ENCODE peak calls at places on chromosomes 11 and 22, in five cellular contexts. One of them, this sample, is unnamed.

GRCh38 chr11:82682003-82682751 is 51.5 kb downstream of the FAM181B start:
- DNase-seq in heart right ventricle: no peak
- DNase-seq in Peyer's patch: no peak
- DNase-seq in keratinocyte: peak
- DNase-seq in IMR-90: peak
- DNase-seq in this sample: peak

GRCh38 chr22:37158963-37159290 is 9.2 kb upstream of the IL2RB start:
- DNase-seq in heart right ventricle: no peak
- DNase-seq in keratinocyte: no peak
- DNase-seq in IMR-90: no peak
- DNase-seq in Peyer's patch: no peak
- DNase-seq in this sample: no peak

GRCh38 chr11:48093795-48094642 is 113.7 kb downstream of the PTPRJ start:
- DNase-seq in Peyer's patch: no peak
- DNase-seq in IMR-90: peak
- DNase-seq in heart right ventricle: no peak
- DNase-seq in keratinocyte: no peak
- DNase-seq in this sample: no peak

GRCh38 chr11:57478971-57479663 is 18.8 kb downstream of the RTN4RL2 start:
- DNase-seq in keratinocyte: no peak
- DNase-seq in heart right ventricle: no peak
- DNase-seq in Peyer's patch: no peak
- DNase-seq in IMR-90: no peak
- DNase-seq in this sample: no peak

GRCh38 chr22:24465975-24466374 is 29.2 kb upstream of the UPB1 start:
- DNase-seq in Peyer's patch: no peak
- DNase-seq in keratinocyte: no peak
- DNase-seq in IMR-90: no peak
- DNase-seq in heart right ventricle: no peak
- DNase-seq in this sample: no peak

GRCh38 chr11:14451825-14452224 is 47.8 kb downstream of the COPB1 start:
- DNase-seq in heart right ventricle: no peak
- DNase-seq in keratinocyte: no peak
- DNase-seq in Peyer's patch: no peak
- DNase-seq in IMR-90: peak
- DNase-seq in this sample: no peak

GRCh38 chr11:10459029-10459970 is 4.2 kb downstream of the AMPD3 start:
- DNase-seq in heart right ventricle: no peak
- DNase-seq in keratinocyte: no peak
- DNase-seq in IMR-90: no peak
- DNase-seq in Peyer's patch: peak
- DNase-seq in this sample: no peak

GRCh38 chr11:12815931-12816494 is 141.8 kb downstream of the TEAD1 start:
- DNase-seq in heart right ventricle: no peak
- DNase-seq in Peyer's patch: no peak
- DNase-seq in IMR-90: no peak
- DNase-seq in keratinocyte: no peak
- DNase-seq in this sample: no peak

GRCh38 chr11:116771935-116772334 is 852 bp downstream of the BUD13 start:
- DNase-seq in Peyer's patch: no peak
- DNase-seq in heart right ventricle: no peak
- DNase-seq in IMR-90: no peak
- DNase-seq in keratinocyte: no peak
- DNase-seq in this sample: no peak

GRCh38 chr11:45155058-45155551 is 8.7 kb downstream of the PRDM11 start:
- DNase-seq in heart right ventricle: no peak
- DNase-seq in keratinocyte: no peak
- DNase-seq in IMR-90: peak
- DNase-seq in Peyer's patch: no peak
- DNase-seq in this sample: no peak

GRCh38 chr11:8219257-8220021 is 44.2 kb downstream of the LMO1 start:
- DNase-seq in keratinocyte: no peak
- DNase-seq in IMR-90: peak
- DNase-seq in Peyer's patch: peak
- DNase-seq in heart right ventricle: no peak
- DNase-seq in this sample: no peak

GRCh38 chr22:46209262-46209661 is 40.8 kb downstream of the CDPF1 start:
- DNase-seq in Peyer's patch: no peak
- DNase-seq in IMR-90: no peak
- DNase-seq in keratinocyte: no peak
- DNase-seq in heart right ventricle: no peak
- DNase-seq in this sample: no peak

GRCh38 chr11:110856993-110857812 is 145.0 kb upstream of the ARHGAP20 start:
- DNase-seq in IMR-90: peak
- DNase-seq in heart right ventricle: no peak
- DNase-seq in Peyer's patch: no peak
- DNase-seq in keratinocyte: no peak
- DNase-seq in this sample: no peak

GRCh38 chr11:99240192-99241030 is 219.7 kb downstream of the CNTN5 start:
- DNase-seq in Peyer's patch: no peak
- DNase-seq in keratinocyte: no peak
- DNase-seq in IMR-90: no peak
- DNase-seq in heart right ventricle: no peak
- DNase-seq in this sample: no peak

GRCh38 chr11:34208266-34209135 is 103.1 kb downstream of the NAT10 start:
- DNase-seq in IMR-90: peak
- DNase-seq in heart right ventricle: no peak
- DNase-seq in Peyer's patch: no peak
- DNase-seq in keratinocyte: no peak
- DNase-seq in this sample: peak

GRCh38 chr11:21346361-21346760 is 677.0 kb downstream of the NELL1 start:
- DNase-seq in IMR-90: no peak
- DNase-seq in heart right ventricle: no peak
- DNase-seq in Peyer's patch: no peak
- DNase-seq in keratinocyte: no peak
- DNase-seq in this sample: no peak

GRCh38 chr11:128776088-128776433 is 82.2 kb downstream of the FLI1 start:
- DNase-seq in heart right ventricle: no peak
- DNase-seq in IMR-90: no peak
- DNase-seq in Peyer's patch: no peak
- DNase-seq in keratinocyte: no peak
- DNase-seq in this sample: no peak

GRCh38 chr22:43197271-43197941 is 10.5 kb upstream of the TTLL12 start:
- DNase-seq in heart right ventricle: no peak
- DNase-seq in Peyer's patch: no peak
- DNase-seq in IMR-90: no peak
- DNase-seq in keratinocyte: no peak
- DNase-seq in this sample: no peak

GRCh38 chr22:37100589-37101127 is 8.9 kb downstream of the TMPRSS6 start:
- DNase-seq in keratinocyte: no peak
- DNase-seq in Peyer's patch: no peak
- DNase-seq in heart right ventricle: no peak
- DNase-seq in IMR-90: no peak
- DNase-seq in this sample: no peak

GRCh38 chr11:105923814-105924213 is 98.2 kb downstream of the MSANTD4 start:
- DNase-seq in IMR-90: peak
- DNase-seq in Peyer's patch: no peak
- DNase-seq in keratinocyte: no peak
- DNase-seq in heart right ventricle: no peak
- DNase-seq in this sample: no peak

GRCh38 chr11:130318031-130318673 is 3.4 kb upstream of the ZBTB44 start:
- DNase-seq in Peyer's patch: no peak
- DNase-seq in keratinocyte: no peak
- DNase-seq in IMR-90: no peak
- DNase-seq in heart right ventricle: no peak
- DNase-seq in this sample: no peak

GRCh38 chr11:114116357-114116756 is 56.8 kb downstream of the ZBTB16 start:
- DNase-seq in keratinocyte: no peak
- DNase-seq in heart right ventricle: no peak
- DNase-seq in Peyer's patch: no peak
- DNase-seq in IMR-90: no peak
- DNase-seq in this sample: no peak

GRCh38 chr22:43217285-43218030 is 30.5 kb upstream of the TTLL12 start:
- DNase-seq in keratinocyte: no peak
- DNase-seq in IMR-90: no peak
- DNase-seq in heart right ventricle: no peak
- DNase-seq in Peyer's patch: no peak
- DNase-seq in this sample: no peak

GRCh38 chr11:9112075-9112474 is 20.7 kb upstream of the SCUBE2 start:
- DNase-seq in keratinocyte: no peak
- DNase-seq in Peyer's patch: no peak
- DNase-seq in IMR-90: no peak
- DNase-seq in heart right ventricle: no peak
- DNase-seq in this sample: no peak

GRCh38 chr11:91326280-91326679 is 898.3 kb upstream of the FAT3 start:
- DNase-seq in heart right ventricle: no peak
- DNase-seq in IMR-90: no peak
- DNase-seq in Peyer's patch: no peak
- DNase-seq in keratinocyte: no peak
- DNase-seq in this sample: no peak

GRCh38 chr11:55942785-55943392 is 6.7 kb upstream of the OR5I1 start:
- DNase-seq in heart right ventricle: no peak
- DNase-seq in IMR-90: peak
- DNase-seq in Peyer's patch: no peak
- DNase-seq in keratinocyte: no peak
- DNase-seq in this sample: no peak

GRCh38 chr22:31269892-31270574 is 22.3 kb downstream of the PIK3IP1 start:
- DNase-seq in keratinocyte: no peak
- DNase-seq in Peyer's patch: no peak
- DNase-seq in IMR-90: no peak
- DNase-seq in heart right ventricle: no peak
- DNase-seq in this sample: no peak
- H3K27ac ChIP-seq in keratinocyte: no peak
- H3K27ac ChIP-seq in Peyer's patch: no peak
- H3K27ac ChIP-seq in IMR-90: no peak
- H3K27ac ChIP-seq in heart right ventricle: no peak
- H3K27ac ChIP-seq in this sample: no peak

DNA sequence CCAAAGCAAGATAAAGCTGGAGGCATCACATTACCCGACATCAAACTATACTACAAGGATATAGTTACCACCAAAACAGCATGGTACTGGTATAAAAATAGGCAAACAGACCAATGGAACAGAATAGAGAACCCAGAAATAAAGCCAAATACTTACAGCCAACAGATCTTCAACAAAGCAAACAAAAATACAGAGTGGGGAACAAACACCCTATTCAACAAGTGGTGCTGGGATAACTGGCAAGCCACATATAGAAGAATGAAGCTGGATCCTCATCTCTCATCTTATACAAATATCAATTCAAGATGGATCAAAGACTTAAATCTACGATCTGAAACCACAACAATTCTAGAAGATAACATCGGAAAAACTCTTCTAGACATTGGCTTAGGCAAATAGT is 50.0 kb upstream of the CLTCL1 start:
- DNase-seq in IMR-90: no peak
- DNase-seq in keratinocyte: no peak
- DNase-seq in heart right ventricle: no peak
- DNase-seq in Peyer's patch: no peak
- DNase-seq in this sample: no peak
- H3K27ac ChIP-seq in IMR-90: no peak
- H3K27ac ChIP-seq in keratinocyte: no peak
- H3K27ac ChIP-seq in heart right ventricle: no peak
- H3K27ac ChIP-seq in Peyer's patch: no peak
- H3K27ac ChIP-seq in this sample: no peak

GRCh38 chr22:20975541-20976290 is 6.4 kb upstream of the LZTR1 start:
- DNase-seq in keratinocyte: no peak
- DNase-seq in Peyer's patch: no peak
- DNase-seq in heart right ventricle: no peak
- DNase-seq in IMR-90: no peak
- DNase-seq in this sample: no peak

GRCh38 chr22:20977516-20978170 is 4.5 kb upstream of the LZTR1 start:
- DNase-seq in keratinocyte: no peak
- DNase-seq in IMR-90: no peak
- DNase-seq in heart right ventricle: no peak
- DNase-seq in Peyer's patch: no peak
- DNase-seq in this sample: no peak

GRCh38 chr22:20978419-20978818 is 3.7 kb upstream of the LZTR1 start:
- DNase-seq in heart right ventricle: no peak
- DNase-seq in keratinocyte: no peak
- DNase-seq in Peyer's patch: no peak
- DNase-seq in IMR-90: no peak
- DNase-seq in this sample: no peak

GRCh38 chr22:20976291-20976877 is 5.7 kb upstream of the LZTR1 start:
- DNase-seq in Peyer's patch: no peak
- DNase-seq in IMR-90: no peak
- DNase-seq in heart right ventricle: no peak
- DNase-seq in keratinocyte: no peak
- DNase-seq in this sample: no peak

DNA sequence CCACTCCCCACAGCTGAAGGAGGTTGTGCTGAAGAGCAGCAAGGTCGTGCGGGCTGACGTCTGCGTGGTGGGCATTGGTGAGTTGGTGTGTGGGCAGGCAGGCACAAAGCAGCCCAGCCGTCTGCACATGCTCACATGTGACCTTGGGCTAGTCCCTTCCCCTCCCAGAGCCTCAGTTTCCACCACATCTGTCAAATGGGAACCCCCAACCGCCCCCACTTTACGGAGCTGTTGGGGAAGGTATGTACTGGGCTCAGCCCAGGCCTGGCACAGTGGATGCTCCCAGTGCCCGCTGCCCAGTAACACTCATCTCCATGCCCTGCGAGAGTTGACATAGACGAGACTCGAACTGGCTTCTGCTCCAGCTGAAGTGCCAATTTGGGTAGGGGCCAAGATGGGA is 5.1 kb upstream of the LZTR1 start:
- DNase-seq in IMR-90: no peak
- DNase-seq in Peyer's patch: no peak
- DNase-seq in keratinocyte: no peak
- DNase-seq in heart right ventricle: no peak
- DNase-seq in this sample: no peak
- H3K27ac ChIP-seq in IMR-90: no peak
- H3K27ac ChIP-seq in Peyer's patch: no peak
- H3K27ac ChIP-seq in keratinocyte: no peak
- H3K27ac ChIP-seq in heart right ventricle: no peak
- H3K27ac ChIP-seq in this sample: no peak

GRCh38 chr11:94309757-94310156 is 5.4 kb downstream of the IZUMO1R start:
- DNase-seq in heart right ventricle: no peak
- DNase-seq in Peyer's patch: no peak
- DNase-seq in keratinocyte: no peak
- DNase-seq in IMR-90: no peak
- DNase-seq in this sample: peak
- H3K27ac ChIP-seq in heart right ventricle: no peak
- H3K27ac ChIP-seq in Peyer's patch: no peak
- H3K27ac ChIP-seq in keratinocyte: no peak
- H3K27ac ChIP-seq in IMR-90: no peak
- H3K27ac ChIP-seq in this sample: peak

GRCh38 chr11:102429691-102430090 is 22.9 kb downstream of the TMEM123 start:
- DNase-seq in Peyer's patch: no peak
- DNase-seq in IMR-90: no peak
- DNase-seq in keratinocyte: no peak
- DNase-seq in heart right ventricle: no peak
- DNase-seq in this sample: no peak
- H3K27ac ChIP-seq in Peyer's patch: no peak
- H3K27ac ChIP-seq in IMR-90: no peak
- H3K27ac ChIP-seq in keratinocyte: no peak
- H3K27ac ChIP-seq in heart right ventricle: no peak
- H3K27ac ChIP-seq in this sample: no peak

GRCh38 chr11:103907548-103908455 is 128.6 kb upstream of the DDI1 start:
- DNase-seq in keratinocyte: no peak
- DNase-seq in Peyer's patch: no peak
- DNase-seq in heart right ventricle: no peak
- DNase-seq in IMR-90: peak
- DNase-seq in this sample: no peak
- H3K27ac ChIP-seq in keratinocyte: no peak
- H3K27ac ChIP-seq in Peyer's patch: peak
- H3K27ac ChIP-seq in heart right ventricle: peak
- H3K27ac ChIP-seq in IMR-90: peak
- H3K27ac ChIP-seq in this sample: no peak